ENCODE peak calls at places on chromosome 12, in four cellular contexts. B is pancreas, K is uterus, E is endodermal cell. X is an unnamed sample. For H3K27me3, the result is how much of the 10 kb centered on the place peaks cover.

GRCh38 chr12:78863482-78864427 is 819 bp upstream of the SYT1 start:
- DNase-seq in E (peak), K (peak), B (peak), X (peak)

GRCh38 chr12:101713059-101713682 is 15.7 kb downstream of the CHPT1 start:
- DNase-seq in B (no peak), K (peak), E (no peak), X (no peak)

GRCh38 chr12:68240975-68241374 is 12.4 kb downstream of the IL22 start:
- DNase-seq in K (no peak), B (no peak), E (no peak), X (peak)

GRCh38 chr12:23169012-23170003 is 544.3 kb downstream of the ETNK1 start:
- DNase-seq in E (no peak), B (no peak), K (no peak), X (no peak)

GRCh38 chr12:49088190-49088931 is 6.2 kb downstream of the DHH start:
- DNase-seq in K (peak), B (peak), E (peak), X (peak)

GRCh38 chr12:126055521-126055920 is 990.3 kb downstream of the AACS start:
- DNase-seq in B (no peak), E (no peak), K (no peak), X (no peak)

GRCh38 chr12:116358850-116359761 is 81.6 kb upstream of the MED13L start:
- DNase-seq in B (peak), E (peak), K (peak), X (peak)

GRCh38 chr12:32501835-32502333 is 102.5 kb downstream of the FGD4 start:
- DNase-seq in E (peak), B (peak), K (peak), X (no peak)

GRCh38 chr12:3038931-3039510 is 38.2 kb upstream of the TSPAN9 start:
- DNase-seq in K (no peak), E (no peak), B (no peak), X (no peak)

GRCh38 chr12:102300824-102301461 is 103.3 kb upstream of the PMCH start:
- DNase-seq in E (peak), B (peak), K (no peak), X (peak)

GRCh38 chr12:6277982-6278438 is 32.5 kb upstream of the PLEKHG6 start:
- DNase-seq in K (no peak), B (peak), E (no peak), X (peak)

GRCh38 chr12:64236549-64236948 is 14.5 kb upstream of the KICS2 start:
- DNase-seq in B (no peak), E (no peak), K (no peak), X (no peak)

GRCh38 chr12:49873361-49873934 is 30.3 kb downstream of the FAIM2 start:
- DNase-seq in B (no peak), K (peak), E (peak), X (no peak)

GRCh38 chr12:3551386-3551785 is 60.4 kb downstream of the PRMT8 start:
- DNase-seq in B (no peak), K (peak), E (peak), X (no peak)

GRCh38 chr12:113070117-113070906 is 13.8 kb downstream of the DTX1 start:
- DNase-seq in B (no peak), E (no peak), K (no peak), X (peak)

GRCh38 chr12:78120866-78121590 is 290.3 kb downstream of the NAV3 start:
- DNase-seq in K (no peak), B (no peak), E (no peak), X (no peak)

GRCh38 chr12:56205445-56205844 is 16.2 kb upstream of the SMARCC2 start:
- DNase-seq in B (no peak), K (no peak), E (no peak), X (no peak)
- TF ChIP-seq CTCF in B (no peak), K (no peak), E (peak), X (no peak)

GRCh38 chr12:34387711-34388635 is 365.7 kb downstream of the ALG10 start:
- DNase-seq in K (no peak), E (no peak), B (no peak), X (no peak)

GRCh38 chr12:34384693-34385092 is 362.4 kb downstream of the ALG10 start:
- DNase-seq in K (no peak), B (no peak), E (no peak), X (no peak)

GRCh38 chr12:34386621-34387255 is 364.4 kb downstream of the ALG10 start:
- DNase-seq in K (no peak), B (no peak), E (no peak), X (no peak)

GRCh38 chr12:34388636-34389377 is 366.5 kb downstream of the ALG10 start:
- DNase-seq in E (no peak), B (no peak), K (no peak), X (no peak)

GRCh38 chr12:34386016-34386415 is 363.7 kb downstream of the ALG10 start:
- DNase-seq in B (no peak), E (no peak), K (no peak), X (no peak)
- H3K27me3 ChIP-seq in B (under half), E (under half), K (under half), X (under half)

DNA sequence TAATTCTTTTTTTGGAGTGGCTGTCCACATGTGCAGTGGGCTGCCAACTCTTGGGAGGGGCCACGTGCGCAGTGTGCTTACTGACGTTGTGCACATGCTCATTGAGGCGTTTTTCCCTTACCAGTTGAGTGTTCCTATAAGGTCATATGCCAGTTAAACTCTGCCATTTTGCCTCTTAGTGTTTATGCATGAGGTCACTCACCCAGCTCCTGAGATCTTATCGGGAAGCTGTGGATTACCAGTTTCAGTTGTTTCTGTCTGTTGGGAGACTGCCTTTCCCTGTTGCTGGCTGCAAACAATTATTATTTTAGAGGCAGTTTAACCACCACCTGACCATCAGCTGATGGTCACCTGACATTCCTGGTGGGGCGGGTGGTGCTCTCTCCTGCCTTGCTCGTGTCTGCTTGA is 16.1 kb upstream of the KIF21A start:
- DNase-seq in B (no peak), K (no peak), E (no peak), X (no peak)
- H3K4me3 ChIP-seq in B (no peak), K (no peak), E (no peak), X (no peak)

DNA sequence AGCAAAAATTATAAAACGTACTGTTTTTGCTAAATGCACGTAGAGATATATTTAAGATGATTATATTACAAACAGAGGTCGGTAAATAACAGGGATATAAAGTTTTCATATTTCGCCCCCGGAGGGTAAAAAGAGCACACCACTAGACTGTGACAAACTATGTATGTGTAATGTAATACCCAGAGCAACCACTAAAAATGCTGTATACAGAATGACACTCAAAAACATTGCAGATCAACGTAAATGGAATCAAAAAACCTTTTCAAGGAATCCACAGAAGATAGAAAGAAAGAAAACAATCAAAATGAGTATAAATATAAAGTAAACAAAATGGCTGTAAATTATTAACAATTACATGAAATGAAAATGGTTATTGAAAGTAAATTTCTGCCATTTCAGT is 37.6 kb upstream of the PRB4 start:
- DNase-seq in E (no peak), B (no peak), K (no peak), X (no peak)
- TF ChIP-seq CTCF in E (peak), B (no peak), K (no peak), X (peak)

DNA sequence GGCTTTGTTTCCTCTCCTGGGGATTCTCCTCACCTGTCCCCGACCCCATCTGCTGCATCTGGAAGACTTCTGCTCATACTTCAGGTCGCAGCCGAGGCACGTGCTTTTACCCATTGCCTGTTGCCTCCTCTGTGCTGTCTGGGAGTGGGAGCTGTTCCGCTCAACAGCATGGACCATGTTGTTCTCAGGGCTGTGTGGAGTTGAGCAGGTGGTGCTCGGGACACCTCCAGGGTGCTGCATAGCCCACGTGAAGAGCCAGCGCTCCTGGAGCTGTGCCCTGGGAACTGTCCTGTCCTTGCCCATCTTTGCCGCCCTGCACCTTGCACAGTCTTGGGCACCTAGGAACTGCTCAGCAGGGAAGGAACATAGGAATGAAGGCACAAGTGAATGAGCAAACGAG is 62.4 kb downstream of the IQSEC3 start:
- DNase-seq in B (no peak), K (no peak), E (no peak), X (no peak)
- H3K27me3 ChIP-seq in B (under half), K (under half), E (under half), X (under half)

DNA sequence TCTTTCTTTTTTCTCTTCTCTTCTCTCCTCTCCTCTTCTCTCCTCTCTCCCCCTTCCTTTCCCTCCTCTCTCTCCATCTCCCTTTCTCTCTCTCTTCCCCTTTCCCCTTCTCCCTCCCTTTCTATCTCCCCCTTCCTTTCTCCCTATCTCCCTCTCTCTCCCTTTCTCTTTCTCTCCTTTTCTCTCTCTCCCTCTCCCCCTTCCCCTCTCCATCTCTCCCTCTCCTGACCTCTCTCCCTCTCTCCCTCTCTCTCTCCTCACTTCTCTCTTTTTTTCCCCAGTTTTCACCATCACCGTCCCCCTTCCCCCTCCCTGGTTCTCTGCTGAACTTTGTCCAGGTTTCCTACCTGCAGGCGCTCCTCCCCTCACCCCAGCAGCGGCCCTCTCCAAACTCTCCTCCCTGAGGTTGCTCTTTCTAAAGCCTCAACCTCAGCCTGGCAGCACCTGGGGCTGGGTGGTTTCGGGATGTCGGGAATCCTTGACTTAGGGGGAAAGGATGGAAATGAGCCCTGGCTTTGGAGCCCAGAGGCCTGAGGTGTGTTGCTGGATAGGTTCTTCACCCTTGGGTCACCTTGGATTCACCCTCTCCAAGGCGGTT is 14.7 kb upstream of the TBX3 start:
- DNase-seq in E (peak), K (no peak), B (no peak), X (no peak)
- H3K4me3 ChIP-seq in E (peak), K (no peak), B (no peak), X (no peak)

DNA sequence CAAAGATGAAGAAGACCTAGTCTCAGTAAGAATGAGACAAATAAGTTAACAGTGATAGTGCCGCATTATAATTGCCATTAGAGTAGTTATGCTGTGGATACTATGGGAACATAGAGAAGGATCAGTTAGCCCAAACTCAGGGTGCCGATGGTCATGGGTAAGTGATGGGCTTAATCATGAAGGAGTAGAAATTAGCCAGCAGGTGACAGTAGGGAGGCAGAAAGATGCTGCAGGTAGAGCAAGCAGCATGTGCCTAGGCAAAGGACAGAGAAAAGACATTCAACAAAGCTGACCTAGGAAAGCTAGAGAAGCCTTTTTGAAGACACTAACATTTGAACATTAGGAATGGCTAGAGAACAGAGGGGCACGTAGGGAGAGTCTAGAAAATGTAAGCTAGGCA is 30.6 kb upstream of the PTPRQ start:
- DNase-seq in E (no peak), K (no peak), B (no peak), X (no peak)
- TF ChIP-seq CTCF in E (peak), K (no peak), B (no peak), X (no peak)

GRCh38 chr12:117506333-117506732 is 144.9 kb upstream of the NOS1 start:
- DNase-seq in K (no peak), B (no peak), E (no peak), X (no peak)
- H3K27me3 ChIP-seq in K (under half), B (under half), E (half or more), X (under half)

GRCh38 chr12:95859344-95859816 is 628 bp downstream of the SNRPF start:
- DNase-seq in B (no peak), K (no peak), E (peak), X (no peak)

GRCh38 chr12:95857151-95857550 is 1.6 kb upstream of the SNRPF start:
- DNase-seq in B (no peak), K (no peak), E (peak), X (no peak)

GRCh38 chr12:95859947-95860850 is 1.4 kb downstream of the SNRPF start:
- DNase-seq in K (no peak), B (no peak), E (no peak), X (no peak)

GRCh38 chr12:95858451-95859343 is at the start of gene SNRPF:
- DNase-seq in K (peak), E (peak), B (peak), X (peak)

GRCh38 chr12:95857799-95858198 is 953 bp upstream of the SNRPF start:
- DNase-seq in K (no peak), E (no peak), B (no peak), X (no peak)
- H3K4me3 ChIP-seq in K (no peak), E (peak), B (no peak), X (no peak)

X was measured in GM06990.